ENCODE peak calls at places on chromosome 19, in nine cellular contexts. One of them, this sample, is unnamed. For H3K27me3, the result is how much of the 10 kb centered on the place peaks cover.

GRCh38 chr19:50959731-50960500 is 7.1 kb upstream of the KLK5 start:
- DNase-seq in colonic mucosa: no peak
- DNase-seq in GM23338: no peak
- DNase-seq in astrocyte: no peak
- DNase-seq in heart right ventricle: no peak
- DNase-seq in right lobe of liver: no peak
- DNase-seq in H9: no peak
- DNase-seq in bronchial epithelial cell: no peak
- DNase-seq in PC-3: peak
- DNase-seq in this sample: no peak

GRCh38 chr19:38739440-38740251 is 4.6 kb downstream of the CAPN12 start:
- DNase-seq in colonic mucosa: no peak
- DNase-seq in GM23338: no peak
- DNase-seq in astrocyte: no peak
- DNase-seq in heart right ventricle: no peak
- DNase-seq in right lobe of liver: no peak
- DNase-seq in H9: no peak
- DNase-seq in bronchial epithelial cell: no peak
- DNase-seq in PC-3: no peak
- DNase-seq in this sample: no peak

GRCh38 chr19:6740589-6741348 is 1.3 kb downstream of the TRIP10 start:
- DNase-seq in colonic mucosa: peak
- DNase-seq in GM23338: peak
- DNase-seq in astrocyte: no peak
- DNase-seq in heart right ventricle: peak
- DNase-seq in right lobe of liver: no peak
- DNase-seq in H9: peak
- DNase-seq in bronchial epithelial cell: peak
- DNase-seq in PC-3: peak
- DNase-seq in this sample: peak

GRCh38 chr19:3801412-3802096 is 15.4 kb upstream of the MATK start:
- DNase-seq in colonic mucosa: peak
- DNase-seq in GM23338: peak
- DNase-seq in astrocyte: peak
- DNase-seq in heart right ventricle: peak
- DNase-seq in right lobe of liver: no peak
- DNase-seq in H9: peak
- DNase-seq in bronchial epithelial cell: peak
- DNase-seq in PC-3: peak
- DNase-seq in this sample: no peak

GRCh38 chr19:3389876-3390361 is 23.5 kb downstream of the NFIC start:
- DNase-seq in colonic mucosa: peak
- DNase-seq in GM23338: peak
- DNase-seq in astrocyte: no peak
- DNase-seq in heart right ventricle: no peak
- DNase-seq in right lobe of liver: no peak
- DNase-seq in H9: peak
- DNase-seq in bronchial epithelial cell: peak
- DNase-seq in PC-3: no peak
- DNase-seq in this sample: no peak

GRCh38 chr19:48308695-48309586 is 16.4 kb upstream of the EMP3 start:
- DNase-seq in colonic mucosa: no peak
- DNase-seq in GM23338: peak
- DNase-seq in astrocyte: no peak
- DNase-seq in heart right ventricle: no peak
- DNase-seq in right lobe of liver: peak
- DNase-seq in H9: peak
- DNase-seq in bronchial epithelial cell: peak
- DNase-seq in PC-3: no peak
- DNase-seq in this sample: no peak

GRCh38 chr19:18701250-18701608 is 17.7 kb downstream of the CRTC1 start:
- DNase-seq in colonic mucosa: no peak
- DNase-seq in GM23338: no peak
- DNase-seq in astrocyte: no peak
- DNase-seq in heart right ventricle: no peak
- DNase-seq in right lobe of liver: no peak
- DNase-seq in H9: no peak
- DNase-seq in bronchial epithelial cell: no peak
- DNase-seq in PC-3: peak
- DNase-seq in this sample: no peak

GRCh38 chr19:49592486-49593232 is 1.7 kb downstream of the PRR12 start:
- DNase-seq in colonic mucosa: peak
- DNase-seq in GM23338: peak
- DNase-seq in astrocyte: no peak
- DNase-seq in heart right ventricle: no peak
- DNase-seq in right lobe of liver: no peak
- DNase-seq in H9: peak
- DNase-seq in bronchial epithelial cell: peak
- DNase-seq in PC-3: peak
- DNase-seq in this sample: peak

GRCh38 chr19:6590458-6591319 is at the start of gene CD70:
- DNase-seq in colonic mucosa: no peak
- DNase-seq in GM23338: peak
- DNase-seq in astrocyte: no peak
- DNase-seq in heart right ventricle: no peak
- DNase-seq in right lobe of liver: no peak
- DNase-seq in H9: peak
- DNase-seq in bronchial epithelial cell: no peak
- DNase-seq in PC-3: no peak
- DNase-seq in this sample: peak

GRCh38 chr19:6769006-6769637 is 1.9 kb upstream of the SH2D3A start:
- DNase-seq in colonic mucosa: no peak
- DNase-seq in GM23338: peak
- DNase-seq in astrocyte: no peak
- DNase-seq in heart right ventricle: no peak
- DNase-seq in right lobe of liver: no peak
- DNase-seq in H9: peak
- DNase-seq in bronchial epithelial cell: no peak
- DNase-seq in PC-3: peak
- DNase-seq in this sample: peak

GRCh38 chr19:13506550-13506878 is 235 bp upstream of the CACNA1A start:
- DNase-seq in colonic mucosa: no peak
- DNase-seq in GM23338: peak
- DNase-seq in astrocyte: no peak
- DNase-seq in heart right ventricle: no peak
- DNase-seq in right lobe of liver: no peak
- DNase-seq in H9: no peak
- DNase-seq in bronchial epithelial cell: no peak
- DNase-seq in PC-3: no peak
- DNase-seq in this sample: no peak

GRCh38 chr19:13505164-13505695 is 1.0 kb downstream of the CACNA1A start:
- DNase-seq in colonic mucosa: no peak
- DNase-seq in GM23338: no peak
- DNase-seq in astrocyte: no peak
- DNase-seq in heart right ventricle: no peak
- DNase-seq in right lobe of liver: no peak
- DNase-seq in H9: no peak
- DNase-seq in bronchial epithelial cell: no peak
- DNase-seq in PC-3: no peak
- DNase-seq in this sample: no peak

GRCh38 chr19:13507053-13507611 is 853 bp upstream of the CACNA1A start:
- DNase-seq in colonic mucosa: no peak
- DNase-seq in GM23338: peak
- DNase-seq in astrocyte: no peak
- DNase-seq in heart right ventricle: no peak
- DNase-seq in right lobe of liver: no peak
- DNase-seq in H9: peak
- DNase-seq in bronchial epithelial cell: no peak
- DNase-seq in PC-3: no peak
- DNase-seq in this sample: no peak

GRCh38 chr19:13503570-13504235 is 2.6 kb downstream of the CACNA1A start:
- DNase-seq in colonic mucosa: no peak
- DNase-seq in GM23338: no peak
- DNase-seq in astrocyte: no peak
- DNase-seq in heart right ventricle: no peak
- DNase-seq in right lobe of liver: no peak
- DNase-seq in H9: no peak
- DNase-seq in bronchial epithelial cell: no peak
- DNase-seq in PC-3: no peak
- DNase-seq in this sample: no peak

DNA sequence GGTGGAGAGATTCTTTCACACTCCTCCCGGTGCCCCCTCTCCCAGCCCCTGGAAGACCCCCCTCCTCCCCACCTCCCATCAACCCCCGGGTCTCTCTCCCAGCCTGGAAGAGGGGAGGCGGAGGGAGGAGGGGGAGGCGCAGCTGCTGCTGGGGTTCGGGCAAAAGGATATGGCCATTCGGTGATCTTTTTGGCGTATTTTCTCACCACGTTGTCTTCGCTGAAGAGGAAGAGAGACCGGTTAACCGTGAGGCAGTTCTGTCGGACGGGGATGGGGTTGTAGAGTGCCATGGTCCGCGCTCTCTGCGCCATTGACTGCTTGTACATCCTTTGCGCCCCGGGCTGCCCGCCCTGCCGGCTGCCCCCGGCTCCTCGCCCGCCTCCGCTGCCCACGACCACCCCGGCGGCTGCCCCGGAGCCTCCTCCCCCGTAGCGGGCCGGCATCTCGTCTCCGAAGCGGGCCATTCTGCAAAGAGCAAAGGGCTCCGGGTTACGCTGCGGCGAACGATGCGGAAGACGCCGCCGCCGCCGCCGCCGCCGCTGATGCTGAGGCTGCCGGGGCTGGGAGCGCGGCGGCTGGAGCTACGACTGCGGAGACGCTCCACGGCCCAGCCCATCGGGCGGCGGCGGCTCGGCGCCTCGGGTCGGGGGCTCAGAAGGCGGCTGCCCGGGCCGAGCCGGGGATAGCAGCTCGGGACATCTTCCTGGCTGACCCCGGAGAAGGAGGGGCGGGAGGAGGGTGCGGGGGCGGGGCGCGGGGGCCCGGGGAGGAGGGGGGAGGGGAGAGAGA is at the start of gene CACNA1A:
- DNase-seq in colonic mucosa: no peak
- DNase-seq in GM23338: peak
- DNase-seq in astrocyte: no peak
- DNase-seq in heart right ventricle: no peak
- DNase-seq in right lobe of liver: no peak
- DNase-seq in H9: peak
- DNase-seq in bronchial epithelial cell: no peak
- DNase-seq in PC-3: no peak
- DNase-seq in this sample: peak
- H3K27me3 ChIP-seq in colonic mucosa: under half
- H3K27me3 ChIP-seq in GM23338: under half
- H3K27me3 ChIP-seq in astrocyte: under half
- H3K27me3 ChIP-seq in heart right ventricle: half or more
- H3K27me3 ChIP-seq in right lobe of liver: under half
- H3K27me3 ChIP-seq in H9: under half
- H3K27me3 ChIP-seq in bronchial epithelial cell: under half
- H3K27me3 ChIP-seq in PC-3: half or more
- H3K27me3 ChIP-seq in this sample: under half

GRCh38 chr19:998064-998463 is 2.2 kb upstream of the GRIN3B start:
- DNase-seq in colonic mucosa: no peak
- DNase-seq in GM23338: no peak
- DNase-seq in astrocyte: no peak
- DNase-seq in heart right ventricle: no peak
- DNase-seq in right lobe of liver: no peak
- DNase-seq in H9: no peak
- DNase-seq in bronchial epithelial cell: no peak
- DNase-seq in PC-3: no peak
- DNase-seq in this sample: no peak
- H3K27me3 ChIP-seq in colonic mucosa: half or more
- H3K27me3 ChIP-seq in GM23338: under half
- H3K27me3 ChIP-seq in astrocyte: under half
- H3K27me3 ChIP-seq in heart right ventricle: half or more
- H3K27me3 ChIP-seq in right lobe of liver: under half
- H3K27me3 ChIP-seq in H9: under half
- H3K27me3 ChIP-seq in bronchial epithelial cell: under half
- H3K27me3 ChIP-seq in PC-3: under half
- H3K27me3 ChIP-seq in this sample: half or more

DNA sequence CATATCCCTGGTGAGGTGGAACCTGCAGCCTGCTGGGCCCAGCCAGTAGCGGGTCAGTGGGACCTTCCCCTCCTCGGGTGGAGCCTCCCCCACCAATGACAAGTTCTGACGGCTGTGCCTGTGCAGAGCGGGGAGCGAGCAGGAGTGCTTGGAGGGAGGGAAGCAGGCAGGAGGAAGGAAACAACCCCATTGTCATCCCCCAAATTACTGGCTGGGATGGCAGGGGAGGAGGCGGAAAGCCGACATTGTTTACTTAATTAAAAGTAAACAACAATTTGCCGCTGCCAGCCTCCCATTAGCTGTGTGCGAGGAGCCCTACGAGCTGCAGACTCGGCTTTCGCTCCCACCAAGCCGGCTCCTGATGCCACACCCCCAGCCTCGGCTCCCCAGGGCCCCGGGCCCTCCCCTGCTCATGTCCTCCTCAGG is 45.5 kb downstream of the LYL1 start:
- DNase-seq in colonic mucosa: no peak
- DNase-seq in GM23338: no peak
- DNase-seq in astrocyte: no peak
- DNase-seq in heart right ventricle: no peak
- DNase-seq in right lobe of liver: no peak
- DNase-seq in H9: no peak
- DNase-seq in bronchial epithelial cell: no peak
- DNase-seq in PC-3: peak
- DNase-seq in this sample: no peak
- H3K27me3 ChIP-seq in colonic mucosa: under half
- H3K27me3 ChIP-seq in GM23338: half or more
- H3K27me3 ChIP-seq in astrocyte: under half
- H3K27me3 ChIP-seq in heart right ventricle: under half
- H3K27me3 ChIP-seq in right lobe of liver: under half
- H3K27me3 ChIP-seq in H9: half or more
- H3K27me3 ChIP-seq in bronchial epithelial cell: under half
- H3K27me3 ChIP-seq in PC-3: under half
- H3K27me3 ChIP-seq in this sample: under half

GRCh38 chr19:1756705-1757445 is 3.6 kb downstream of the ONECUT3 start:
- DNase-seq in colonic mucosa: no peak
- DNase-seq in GM23338: no peak
- DNase-seq in astrocyte: no peak
- DNase-seq in heart right ventricle: no peak
- DNase-seq in right lobe of liver: no peak
- DNase-seq in H9: no peak
- DNase-seq in bronchial epithelial cell: no peak
- DNase-seq in PC-3: no peak
- DNase-seq in this sample: no peak
- H3K27me3 ChIP-seq in colonic mucosa: half or more
- H3K27me3 ChIP-seq in GM23338: half or more
- H3K27me3 ChIP-seq in astrocyte: half or more
- H3K27me3 ChIP-seq in heart right ventricle: half or more
- H3K27me3 ChIP-seq in right lobe of liver: under half
- H3K27me3 ChIP-seq in H9: half or more
- H3K27me3 ChIP-seq in bronchial epithelial cell: half or more
- H3K27me3 ChIP-seq in PC-3: under half
- H3K27me3 ChIP-seq in this sample: half or more

GRCh38 chr19:5394907-5395505 is 54.4 kb upstream of the PTPRS start:
- DNase-seq in colonic mucosa: no peak
- DNase-seq in GM23338: peak
- DNase-seq in astrocyte: no peak
- DNase-seq in heart right ventricle: no peak
- DNase-seq in right lobe of liver: no peak
- DNase-seq in H9: peak
- DNase-seq in bronchial epithelial cell: no peak
- DNase-seq in PC-3: no peak
- DNase-seq in this sample: no peak
- H3K27me3 ChIP-seq in colonic mucosa: under half
- H3K27me3 ChIP-seq in GM23338: under half
- H3K27me3 ChIP-seq in astrocyte: half or more
- H3K27me3 ChIP-seq in heart right ventricle: half or more
- H3K27me3 ChIP-seq in right lobe of liver: under half
- H3K27me3 ChIP-seq in H9: under half
- H3K27me3 ChIP-seq in bronchial epithelial cell: under half
- H3K27me3 ChIP-seq in PC-3: half or more
- H3K27me3 ChIP-seq in this sample: under half

This sample was measured in HAP-1.